ENCODE peak calls at places on chromosomes 2 and 18, in six cellular contexts. J is GM12878, L is K562, B is HepG2, Z is GM12891, E is H1. U is an unnamed sample.

GRCh38 chr2:199814084-199814844 is 36.7 kb downstream of the FTCDNL1 start:
- DNase-seq in Z (no peak), E (no peak), L (no peak), B (no peak), J (no peak), U (no peak)

GRCh38 chr2:21469158-21469557 is 345.4 kb downstream of the TDRD15 start:
- DNase-seq in J (no peak), L (no peak), E (no peak), B (no peak), Z (no peak), U (no peak)

GRCh38 chr18:71374294-71374693 is 1085.4 kb downstream of the SOCS6 start:
- DNase-seq in E (no peak), B (no peak), J (no peak), Z (no peak), L (no peak), U (no peak)

GRCh38 chr2:240794178-240794721 is 25.8 kb downstream of the KIF1A start:
- DNase-seq in B (no peak), L (no peak), E (no peak), J (no peak), Z (no peak), U (no peak)

GRCh38 chr18:58858591-58859468 is 5.8 kb upstream of the ZNF532 start:
- DNase-seq in L (no peak), J (no peak), Z (no peak), B (no peak), E (no peak), U (no peak)

GRCh38 chr2:224837558-224837957 is 121.4 kb upstream of the CCDC195 start:
- DNase-seq in J (no peak), E (no peak), B (no peak), Z (no peak), L (no peak), U (no peak)

GRCh38 chr2:212923393-212923792 is 228.0 kb downstream of the IKZF2 start:
- DNase-seq in B (no peak), Z (no peak), E (no peak), J (no peak), L (no peak), U (no peak)

GRCh38 chr2:204948822-204949221 is 403.5 kb downstream of the PARD3B start:
- DNase-seq in Z (no peak), J (no peak), B (no peak), E (no peak), L (no peak), U (no peak)

GRCh38 chr18:53798516-53798915 is 426.0 kb downstream of the MBD2 start:
- DNase-seq in L (no peak), Z (no peak), B (no peak), E (no peak), J (no peak), U (no peak)

GRCh38 chr2:85954192-85954900 is 65.6 kb upstream of the ST3GAL5 start:
- DNase-seq in B (no peak), L (no peak), E (no peak), Z (no peak), J (no peak), U (no peak)

GRCh38 chr2:101431486-101431885 is 43.4 kb downstream of the RFX8 start:
- DNase-seq in Z (no peak), L (no peak), E (no peak), B (no peak), J (no peak), U (no peak)

GRCh38 chr2:43803113-43803512 is 29.3 kb downstream of the DYNC2LI1 start:
- DNase-seq in L (no peak), B (no peak), E (no peak), J (no peak), Z (no peak), U (no peak)

GRCh38 chr18:45670281-45670962 is 53.6 kb upstream of the SLC14A1 start:
- DNase-seq in L (peak), Z (no peak), B (no peak), E (no peak), J (no peak), U (no peak)

GRCh38 chr2:195445639-195446038 is 211.4 kb upstream of the SLC39A10 start:
- DNase-seq in E (no peak), J (no peak), B (no peak), Z (no peak), L (no peak), U (no peak)

GRCh38 chr18:48002933-48003365 is 72.5 kb upstream of the SMAD2 start:
- DNase-seq in J (no peak), Z (no peak), B (no peak), L (no peak), E (no peak), U (no peak)

GRCh38 chr2:24861500-24861899 is 58.5 kb downstream of the ADCY3 start:
- DNase-seq in B (no peak), Z (no peak), L (no peak), J (no peak), E (no peak), U (no peak)

GRCh38 chr2:422676-423435 is 135.0 kb upstream of the ALKAL2 start:
- DNase-seq in J (no peak), B (no peak), Z (no peak), E (no peak), L (no peak), U (no peak)

GRCh38 chr2:47339745-47340541 is 63.0 kb upstream of the MSH2 start:
- DNase-seq in B (peak), J (no peak), E (no peak), L (no peak), Z (no peak), U (no peak)

GRCh38 chr2:193584001-193584400 is 1389.3 kb upstream of the TMEFF2 start:
- DNase-seq in E (no peak), J (no peak), Z (no peak), B (peak), L (peak), U (no peak)

GRCh38 chr2:236577481-236578410 is 8.1 kb downstream of the ACKR3 start:
- DNase-seq in B (no peak), L (no peak), Z (no peak), J (no peak), E (no peak), U (no peak)

GRCh38 chr2:236575501-236575900 is 5.9 kb downstream of the ACKR3 start:
- DNase-seq in J (no peak), L (no peak), B (no peak), E (no peak), Z (no peak), U (no peak)

GRCh38 chr2:236578411-236578846 is 8.8 kb downstream of the ACKR3 start:
- DNase-seq in J (no peak), E (no peak), L (no peak), Z (no peak), B (no peak), U (no peak)

GRCh38 chr2:236576053-236576452 is 6.4 kb downstream of the ACKR3 start:
- DNase-seq in J (no peak), E (peak), L (no peak), B (no peak), Z (no peak), U (no peak)

DNA sequence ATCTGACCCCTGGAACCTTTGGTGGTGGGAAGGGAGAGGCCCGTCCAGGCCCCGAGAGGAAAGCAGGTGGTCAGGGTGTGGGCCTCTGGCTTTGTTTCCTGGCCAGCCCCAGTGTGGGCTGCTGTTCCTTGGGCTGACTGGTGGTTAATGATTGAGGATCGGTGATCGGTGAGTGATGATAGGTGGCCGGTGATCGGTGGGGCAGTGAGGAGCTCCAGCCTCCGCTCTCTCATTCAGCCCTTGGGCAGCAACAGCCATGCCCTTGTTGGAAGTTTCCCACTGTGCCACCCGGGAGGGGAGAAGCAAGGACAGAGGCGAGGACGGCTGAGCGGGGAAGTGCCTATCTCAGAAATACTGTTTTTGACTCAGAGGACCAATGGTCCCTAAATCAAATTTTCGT is 7.4 kb downstream of the ACKR3 start:
- DNase-seq in J (no peak), B (no peak), E (no peak), L (no peak), Z (no peak), U (no peak)
- TF ChIP-seq POLR2A in J (no peak), B (no peak), E (no peak), L (no peak), Z (no peak), U (no peak)

GRCh38 chr2:96153991-96154431 is 8.8 kb upstream of the DUSP2 start:
- DNase-seq in L (no peak), E (no peak), B (peak), Z (no peak), J (no peak), U (no peak)
- TF ChIP-seq TAF1 in L (no peak), E (no peak), B (no peak), Z (no peak), J (no peak), U (no peak)

GRCh38 chr18:37266290-37266689 is 299.3 kb downstream of the CELF4 start:
- DNase-seq in Z (no peak), B (no peak), E (no peak), J (no peak), L (peak), U (no peak)
- TF ChIP-seq POLR2AphosphoS5 in Z (no peak), B (no peak), E (no peak), J (no peak), L (no peak), U (no peak)

GRCh38 chr2:120252207-120253020 is at the start of gene RALB:
- DNase-seq in E (peak), B (peak), Z (peak), L (peak), J (peak), U (peak)
- TF ChIP-seq POLR2A in E (peak), B (no peak), Z (no peak), L (peak), J (peak), U (peak)

GRCh38 chr2:118013724-118014491 is at the start of gene CCDC93:
- DNase-seq in L (peak), J (peak), Z (peak), E (peak), B (peak), U (peak)
- TF ChIP-seq TAF1 in L (peak), J (no peak), Z (peak), E (no peak), B (peak), U (no peak)

GRCh38 chr2:169512525-169512924 is 3.0 kb downstream of the KLHL41 start:
- DNase-seq in Z (no peak), L (no peak), J (no peak), B (no peak), E (no peak), U (no peak)
- TF ChIP-seq POLR2AphosphoS5 in Z (no peak), L (no peak), J (no peak), B (no peak), E (no peak), U (no peak)

DNA sequence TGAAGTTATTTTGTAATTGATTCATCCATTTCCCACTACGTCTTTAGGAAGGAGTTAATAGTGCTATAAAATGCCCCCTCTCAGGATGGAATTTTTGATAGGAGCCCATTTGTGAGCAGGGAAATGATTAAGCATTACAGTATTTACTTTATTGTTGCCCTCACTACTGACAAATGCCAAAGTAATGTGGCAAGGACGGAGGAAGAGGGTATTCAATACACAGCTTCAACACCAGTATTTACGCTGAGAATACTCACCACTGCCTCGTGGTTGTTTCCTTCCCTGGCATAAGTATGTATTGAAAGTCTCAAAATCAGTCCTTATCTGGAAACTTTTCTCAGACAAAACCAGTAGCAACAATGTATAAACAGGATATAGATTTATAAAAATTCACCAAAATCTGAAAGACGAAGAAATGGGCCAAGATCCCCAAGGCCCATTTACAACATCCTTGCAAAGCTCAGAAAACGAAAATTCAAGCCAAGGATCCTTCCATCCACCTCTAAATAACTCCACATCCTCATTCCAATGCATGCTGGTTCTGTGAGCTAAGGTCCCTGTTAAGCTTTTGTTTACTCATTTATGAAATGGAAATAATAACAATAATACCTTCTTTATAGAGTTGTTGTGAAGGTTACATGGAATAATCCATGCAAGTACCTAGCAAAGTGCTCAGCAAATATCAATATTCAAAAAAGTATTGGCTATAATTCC is 29.3 kb downstream of the FEZ2 start:
- DNase-seq in B (no peak), J (no peak), L (no peak), Z (no peak), E (no peak), U (no peak)
- TF ChIP-seq POLR2A in B (no peak), J (no peak), L (no peak), Z (no peak), E (no peak), U (no peak)

GRCh38 chr18:79680100-79680879 is 687 bp downstream of the CTDP1 start:
- DNase-seq in E (no peak), J (no peak), B (peak), L (peak), Z (no peak), U (no peak)

GRCh38 chr18:79679552-79680099 is at the start of gene CTDP1:
- DNase-seq in Z (peak), E (peak), J (no peak), L (peak), B (peak), U (peak)

GRCh38 chr18:79678665-79679551 is 695 bp upstream of the CTDP1 start:
- DNase-seq in Z (peak), J (peak), B (peak), L (peak), E (peak), U (peak)

GRCh38 chr18:79677840-79678239 is 1.8 kb upstream of the CTDP1 start:
- DNase-seq in L (peak), J (no peak), Z (no peak), B (no peak), E (no peak), U (no peak)

DNA sequence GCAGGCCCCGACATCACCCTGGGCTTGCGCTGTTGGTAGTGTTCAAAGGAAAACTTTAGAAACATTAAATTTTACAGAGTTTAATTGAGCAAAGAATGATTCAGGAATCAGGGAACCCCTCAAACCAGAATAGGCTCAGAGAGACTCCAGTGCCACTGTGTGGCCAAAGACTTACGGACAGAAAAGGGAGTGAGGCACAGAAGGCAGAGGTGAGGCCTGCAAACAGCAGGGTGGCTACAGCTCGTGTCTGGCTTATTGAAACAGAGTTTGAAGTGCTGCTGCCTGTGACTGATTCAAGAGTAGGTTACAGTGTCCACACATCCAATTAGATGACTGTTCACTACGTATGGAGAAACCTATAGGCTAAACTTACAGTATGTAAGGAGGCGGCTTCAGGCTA is 2.4 kb upstream of the CTDP1 start:
- DNase-seq in Z (no peak), J (no peak), E (no peak), L (peak), B (no peak), U (no peak)
- TF ChIP-seq TAF1 in Z (no peak), J (no peak), E (no peak), L (no peak), B (no peak), U (no peak)

GRCh38 chr2:10665833-10666232 is 23.9 kb downstream of the NOL10 start:
- DNase-seq in E (no peak), J (no peak), L (no peak), B (no peak), Z (no peak), U (no peak)
- TF ChIP-seq POLR2AphosphoS5 in E (no peak), J (no peak), L (no peak), B (no peak), Z (no peak), U (no peak)